ENCODE peak calls at places on chromosomes 16 and 17, in nine cellular contexts. W is GM12878, C is HCT116, F is A549, V is ovary, N is IMR-90, T is uterus, B is adrenal gland, R is stomach. I is an unnamed sample.

GRCh38 chr17:42107597-42108576 is 4.6 kb downstream of the DHX58 start:
- DNase-seq in W (no peak), C (peak), F (peak), V (no peak), N (peak), T (peak), B (no peak), R (peak), I (peak)

GRCh38 chr16:78097522-78097921 is 1.9 kb upstream of the WWOX start:
- DNase-seq in W (no peak), C (no peak), F (no peak), V (no peak), N (no peak), T (no peak), B (no peak), R (no peak), I (no peak)

GRCh38 chr16:86498155-86498651 is 12.1 kb upstream of the FOXF1 start:
- DNase-seq in W (no peak), C (no peak), F (no peak), V (no peak), N (peak), T (no peak), B (no peak), R (no peak), I (no peak)

GRCh38 chr17:60076811-60077210 is 1.9 kb downstream of the HEATR6 start:
- DNase-seq in W (no peak), C (no peak), F (no peak), V (no peak), N (no peak), T (no peak), B (no peak), R (no peak), I (no peak)

GRCh38 chr16:2180461-2180860 is 15.9 kb downstream of the CASKIN1 start:
- DNase-seq in W (no peak), C (no peak), F (no peak), V (no peak), N (no peak), T (no peak), B (no peak), R (no peak), I (no peak)

GRCh38 chr17:13476722-13477121 is 125.0 kb downstream of the HS3ST3A1 start:
- DNase-seq in W (no peak), C (no peak), F (no peak), V (no peak), N (peak), T (no peak), B (no peak), R (no peak), I (no peak)

GRCh38 chr16:3144331-3144881 is 9.6 kb downstream of the ZNF213 start:
- DNase-seq in W (no peak), C (no peak), F (no peak), V (no peak), N (no peak), T (no peak), B (no peak), R (no peak), I (no peak)

GRCh38 chr17:78247304-78247703 is 15.9 kb downstream of the TMEM235 start:
- DNase-seq in W (no peak), C (no peak), F (no peak), V (no peak), N (no peak), T (no peak), B (no peak), R (no peak), I (no peak)

GRCh38 chr17:10316986-10317834 is 55.6 kb downstream of the MYH13 start:
- DNase-seq in W (no peak), C (peak), F (peak), V (peak), N (peak), T (peak), B (peak), R (peak), I (no peak)

GRCh38 chr17:81415681-81416080 is 20.4 kb downstream of the BAHCC1 start:
- DNase-seq in W (no peak), C (no peak), F (no peak), V (no peak), N (no peak), T (no peak), B (no peak), R (no peak), I (no peak)

GRCh38 chr16:9885457-9885856 is 296.8 kb downstream of the GRIN2A start:
- DNase-seq in W (no peak), C (no peak), F (no peak), V (peak), N (no peak), T (no peak), B (no peak), R (no peak), I (no peak)

GRCh38 chr17:56810846-56811775 is 22.6 kb downstream of the C17orf67 start:
- DNase-seq in W (no peak), C (no peak), F (no peak), V (no peak), N (no peak), T (no peak), B (no peak), R (no peak), I (no peak)

GRCh38 chr17:80089762-80090161 is 11.6 kb upstream of the GAA start:
- DNase-seq in W (no peak), C (no peak), F (no peak), V (no peak), N (no peak), T (no peak), B (no peak), R (no peak), I (no peak)

GRCh38 chr17:48055531-48056245 is 7.5 kb downstream of the NFE2L1 start:
- DNase-seq in W (peak), C (peak), F (peak), V (no peak), N (peak), T (no peak), B (peak), R (no peak), I (no peak)

GRCh38 chr16:54657058-54657708 is 273.5 kb upstream of the IRX5 start:
- DNase-seq in W (no peak), C (peak), F (peak), V (no peak), N (no peak), T (no peak), B (no peak), R (peak), I (peak)

GRCh38 chr16:77849640-77850258 is 61.4 kb downstream of the VAT1L start:
- DNase-seq in W (no peak), C (no peak), F (no peak), V (no peak), N (no peak), T (no peak), B (no peak), R (no peak), I (no peak)

GRCh38 chr16:8026450-8026849 is 563.9 kb downstream of the TMEM114 start:
- DNase-seq in W (no peak), C (no peak), F (no peak), V (no peak), N (no peak), T (no peak), B (no peak), R (no peak), I (no peak)

GRCh38 chr16:79001156-79001997 is 599.2 kb downstream of the MAF start:
- DNase-seq in W (no peak), C (no peak), F (no peak), V (no peak), N (no peak), T (no peak), B (no peak), R (no peak), I (no peak)

GRCh38 chr17:31877911-31878702 is 19.1 kb upstream of the COPRS start:
- DNase-seq in W (no peak), C (no peak), F (no peak), V (no peak), N (peak), T (no peak), B (no peak), R (no peak), I (no peak)

GRCh38 chr17:59699218-59699617 is 8.0 kb downstream of the PTRH2 start:
- DNase-seq in W (no peak), C (no peak), F (no peak), V (no peak), N (no peak), T (no peak), B (no peak), R (no peak), I (no peak)

GRCh38 chr17:1830288-1830687 is 483 bp downstream of the RPA1 start:
- DNase-seq in W (no peak), C (no peak), F (peak), V (no peak), N (no peak), T (no peak), B (no peak), R (no peak), I (no peak)

GRCh38 chr16:72285324-72285723 is 113.4 kb upstream of the PMFBP1 start:
- DNase-seq in W (no peak), C (no peak), F (no peak), V (no peak), N (no peak), T (no peak), B (no peak), R (no peak), I (no peak)

GRCh38 chr17:57114085-57114673 is 29.1 kb downstream of the AKAP1 start:
- DNase-seq in W (no peak), C (no peak), F (peak), V (peak), N (peak), T (peak), B (peak), R (peak), I (no peak)

GRCh38 chr17:46191332-46192210 is 1.7 kb downstream of the KANSL1 start:
- DNase-seq in W (no peak), C (no peak), F (peak), V (no peak), N (no peak), T (no peak), B (no peak), R (no peak), I (no peak)

GRCh38 chr16:71927383-71927782 is 32.1 kb downstream of the IST1 start:
- DNase-seq in W (no peak), C (peak), F (peak), V (peak), N (peak), T (peak), B (peak), R (peak), I (no peak)

GRCh38 chr17:16486373-16487250 is 5.4 kb downstream of the LRRC75A start:
- DNase-seq in W (no peak), C (no peak), F (peak), V (peak), N (peak), T (peak), B (peak), R (peak), I (peak)

GRCh38 chr16:89410794-89411309 is 79.5 kb downstream of the ANKRD11 start:
- DNase-seq in W (no peak), C (no peak), F (no peak), V (peak), N (peak), T (no peak), B (peak), R (peak), I (peak)
- TF ChIP-seq CTCF in W (no peak), C (no peak), F (no peak), V (no peak), N (no peak), T (no peak), B (no peak), R (peak), I (peak)

DNA sequence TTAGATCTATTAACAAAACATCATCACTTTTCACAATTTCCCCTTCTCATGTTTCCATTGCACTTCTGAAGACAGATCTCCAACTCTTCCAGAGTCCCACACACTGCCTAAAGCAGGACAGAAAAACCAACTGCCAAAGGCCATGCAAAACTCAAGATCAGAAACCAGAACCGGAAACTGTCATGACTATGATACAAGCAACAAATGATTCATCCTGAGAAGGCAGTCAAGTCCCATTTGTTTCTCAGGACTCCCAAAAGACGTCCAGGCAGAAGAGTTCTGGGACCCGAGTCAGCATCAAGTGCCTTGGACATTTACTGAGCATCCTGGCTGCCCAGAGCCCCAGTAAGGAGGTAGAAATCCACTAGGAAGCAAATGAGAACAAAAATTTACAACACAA is 38.8 kb downstream of the ERN1 start:
- DNase-seq in W (peak), C (no peak), F (no peak), V (no peak), N (peak), T (no peak), B (no peak), R (no peak), I (no peak)
- TF ChIP-seq POLR2A in W (peak), C (no peak), F (no peak), V (no peak), N (no peak), T (no peak), B (no peak), R (no peak), I (no peak)

GRCh38 chr17:75151893-75152292 is 2.4 kb downstream of the JPT1 start:
- DNase-seq in W (no peak), C (no peak), F (no peak), V (no peak), N (peak), T (no peak), B (no peak), R (no peak), I (no peak)
- H3K27ac ChIP-seq in W (no peak), C (no peak), F (peak), V (no peak), N (no peak), T (no peak), B (no peak), R (no peak), I (no peak)

GRCh38 chr17:38967290-38967738 is at the start of gene FBXO47:
- DNase-seq in W (no peak), C (no peak), F (peak), V (peak), N (peak), T (peak), B (peak), R (peak), I (peak)

GRCh38 chr17:38969281-38969680 is 2.1 kb upstream of the FBXO47 start:
- DNase-seq in W (no peak), C (no peak), F (no peak), V (no peak), N (no peak), T (no peak), B (peak), R (no peak), I (no peak)

GRCh38 chr17:38970128-38970527 is 2.9 kb upstream of the FBXO47 start:
- DNase-seq in W (no peak), C (no peak), F (no peak), V (no peak), N (no peak), T (no peak), B (no peak), R (no peak), I (no peak)

GRCh38 chr17:38970804-38971203 is 3.6 kb upstream of the FBXO47 start:
- DNase-seq in W (no peak), C (no peak), F (peak), V (no peak), N (no peak), T (no peak), B (no peak), R (no peak), I (no peak)
- TF ChIP-seq CTCF in W (no peak), C (no peak), F (no peak), V (no peak), N (no peak), T (no peak), B (no peak), R (no peak), I (no peak)

DNA sequence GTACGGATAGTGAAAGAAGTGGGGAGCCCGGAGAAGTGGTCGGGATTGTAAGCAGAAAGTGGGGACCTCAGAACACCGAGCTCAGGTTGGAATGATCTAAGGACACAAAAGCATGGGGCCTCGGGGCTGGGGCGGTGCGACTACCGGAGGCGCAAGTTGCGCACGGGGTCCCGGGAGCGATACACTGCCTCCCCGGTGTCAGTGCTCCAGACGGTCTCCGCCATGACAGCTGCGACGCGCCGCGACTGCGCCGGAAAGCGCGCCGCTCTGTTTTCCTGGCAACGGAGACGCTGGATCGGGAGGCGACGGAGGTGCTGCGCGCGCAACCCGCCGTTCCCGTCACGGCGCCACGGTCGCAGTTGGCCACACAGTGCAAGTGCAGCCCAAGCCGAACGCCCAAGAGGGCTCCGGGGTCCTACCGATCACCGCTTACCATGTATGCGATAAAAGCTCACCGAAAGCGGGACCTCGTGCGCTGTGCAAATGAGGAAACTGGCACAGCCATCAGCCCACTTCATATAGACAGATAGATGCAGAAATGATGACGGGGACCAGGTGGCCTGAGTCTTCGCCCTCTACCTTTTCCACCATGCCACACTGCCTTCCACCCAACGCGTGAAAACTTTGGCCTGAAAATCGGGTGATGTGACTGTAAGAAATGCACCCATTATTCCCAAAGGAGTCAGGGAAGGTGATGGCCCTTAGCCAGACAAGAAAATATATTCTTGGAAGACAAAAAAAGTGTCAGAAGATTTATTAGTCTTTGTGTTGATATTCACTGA is at the start of gene MKS1:
- DNase-seq in W (peak), C (peak), F (peak), V (peak), N (peak), T (peak), B (peak), R (peak), I (peak)
- TF ChIP-seq POLR2A in W (peak), C (peak), F (peak), V (peak), N (peak), T (peak), B (peak), R (no peak), I (peak)

DNA sequence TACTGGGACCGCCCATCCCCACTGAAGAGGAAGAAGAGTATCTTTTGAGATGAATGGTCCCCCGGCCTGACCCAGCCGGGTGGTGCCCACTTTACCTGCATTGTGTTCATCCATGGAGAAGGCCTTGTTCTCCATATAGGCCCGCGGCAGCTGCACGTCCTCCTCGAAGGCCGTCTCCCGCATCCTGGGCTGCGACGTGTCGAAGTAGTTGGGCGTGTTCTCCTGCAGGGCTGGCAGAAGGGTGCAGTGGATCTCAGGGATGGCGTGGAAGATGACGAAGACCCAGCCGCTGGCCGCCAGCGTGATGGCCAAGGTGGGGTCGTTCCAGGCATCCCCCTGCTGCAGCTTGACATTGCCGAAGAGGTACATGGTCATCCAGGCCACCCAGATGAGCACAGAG is 12.9 kb downstream of the GPRC5B start:
- DNase-seq in W (no peak), C (no peak), F (no peak), V (no peak), N (no peak), T (no peak), B (no peak), R (no peak), I (no peak)
- H3K27ac ChIP-seq in W (no peak), C (no peak), F (no peak), V (no peak), N (no peak), T (no peak), B (no peak), R (no peak), I (no peak)

GRCh38 chr17:34527121-34527907 is 52.1 kb upstream of the TMEM132E start:
- DNase-seq in W (no peak), C (no peak), F (no peak), V (no peak), N (no peak), T (no peak), B (no peak), R (no peak), I (no peak)

GRCh38 chr17:34533811-34534527 is 45.4 kb upstream of the TMEM132E start:
- DNase-seq in W (no peak), C (no peak), F (no peak), V (no peak), N (no peak), T (no peak), B (no peak), R (no peak), I (no peak)

GRCh38 chr17:34527908-34528470 is 51.4 kb upstream of the TMEM132E start:
- DNase-seq in W (no peak), C (no peak), F (peak), V (no peak), N (no peak), T (no peak), B (no peak), R (no peak), I (no peak)
- TF ChIP-seq CTCF in W (peak), C (peak), F (no peak), V (no peak), N (no peak), T (no peak), B (no peak), R (no peak), I (no peak)